ENCODE peak calls at places on chromosomes 4 and X, in ten cellular contexts. U is GF-D8; O is osteocyte; I is OCI-LY7; B is stimulated activated CD8-positive, alpha-beta memory T cell treated with anti-CD3 and anti-CD28 coated beads, Interleukin-2, amount 100 ng/mL, for 48 hours; D is iPS DF 6.9; Z is GM20000; V is NCI-H1694; X is sciatic nerve; F is GM10248. R is an unnamed sample.

GRCh38 chrX:119423631-119424030 is 24.5 kb downstream of the SLC25A43 start:
- DNase-seq in U (no peak), O (no peak), I (no peak), B (no peak), D (no peak), Z (no peak), V (no peak), X (no peak), F (no peak), R (no peak)

GRCh38 chr4:129446074-129446473 is 350.1 kb downstream of the C4orf33 start:
- DNase-seq in U (no peak), O (no peak), I (no peak), B (no peak), D (peak), Z (no peak), V (no peak), X (no peak), F (no peak), R (no peak)

GRCh38 chr4:74531952-74532794 is 87.2 kb downstream of the AREG start:
- DNase-seq in U (peak), O (no peak), I (peak), B (no peak), D (peak), Z (peak), V (no peak), X (no peak), F (peak), R (no peak)

GRCh38 chr4:16597829-16598228 is 300.6 kb downstream of the LDB2 start:
- DNase-seq in U (no peak), O (no peak), I (no peak), B (no peak), D (no peak), Z (no peak), V (no peak), X (no peak), F (no peak), R (no peak)

GRCh38 chrX:154648931-154649863 is 4.2 kb downstream of the CTAG2 start:
- DNase-seq in U (no peak), O (peak), I (no peak), B (no peak), D (no peak), Z (no peak), V (no peak), X (no peak), F (no peak), R (peak)

GRCh38 chr4:150136481-150136880 is 58.2 kb downstream of the DCLK2 start:
- DNase-seq in U (no peak), O (no peak), I (no peak), B (no peak), D (no peak), Z (no peak), V (no peak), X (no peak), F (no peak), R (no peak)

GRCh38 chr4:64407000-64407399 is 2.2 kb downstream of the TECRL start:
- DNase-seq in U (no peak), O (no peak), I (no peak), B (no peak), D (no peak), Z (no peak), V (no peak), X (no peak), F (no peak), R (no peak)

GRCh38 chrX:153411255-153411987 is at the start of gene ZFP92:
- DNase-seq in U (no peak), O (no peak), I (no peak), B (peak), D (no peak), Z (peak), V (no peak), X (no peak), F (peak), R (no peak)

GRCh38 chr4:108559067-108559793 is 61.1 kb upstream of the RPL34 start:
- DNase-seq in U (no peak), O (no peak), I (no peak), B (no peak), D (no peak), Z (no peak), V (no peak), X (no peak), F (no peak), R (no peak)

R was measured in mesenteric fat pad.